ENCODE peak calls at places on chromosomes 7 and 10, in seven cellular contexts. S is RWPE1, R is brain microvascular endothelial cell, O is epithelial cell of esophagus, V is Calu3, E is heart left ventricle, Z is AG09319. N is an unnamed sample.

GRCh38 chr7:132964886-132965285 is 117.0 kb downstream of the CHCHD3 start:
- DNase-seq in S (no peak), R (no peak), O (no peak), V (no peak), E (no peak), Z (no peak), N (no peak)

GRCh38 chr7:29091722-29092121 is 54.6 kb downstream of the CPVL start:
- DNase-seq in S (no peak), R (no peak), O (no peak), V (no peak), E (no peak), Z (no peak), N (no peak)

GRCh38 chr10:111429288-111430028 is 352.6 kb downstream of the ADRA2A start:
- DNase-seq in S (no peak), R (no peak), O (no peak), V (no peak), E (no peak), Z (no peak), N (no peak)

GRCh38 chr10:5625992-5626777 is 40.2 kb downstream of the ASB13 start:
- DNase-seq in S (no peak), R (no peak), O (no peak), V (no peak), E (no peak), Z (no peak), N (no peak)

GRCh38 chr7:156942708-156943090 is 6.8 kb upstream of the NOM1 start:
- DNase-seq in S (no peak), R (no peak), O (peak; percentile 62), V (peak; percentile 56), E (no peak), Z (no peak), N (no peak)

GRCh38 chr7:37016073-37016878 is 292.0 kb upstream of the AOAH start:
- DNase-seq in S (no peak), R (no peak), O (no peak), V (no peak), E (no peak), Z (no peak), N (no peak)

GRCh38 chr10:104581884-104582603 is 59.0 kb upstream of the SORCS3 start:
- DNase-seq in S (peak; percentile 78), R (peak; percentile 4), O (peak; percentile 93), V (no peak), E (no peak), Z (no peak), N (peak; percentile 96)

GRCh38 chr7:151693140-151693539 is 173.4 kb upstream of the RHEB start:
- DNase-seq in S (no peak), R (no peak), O (no peak), V (no peak), E (no peak), Z (no peak), N (no peak)

GRCh38 chr7:135160858-135161653 is 9.5 kb downstream of the CYREN start:
- DNase-seq in S (no peak), R (no peak), O (no peak), V (no peak), E (no peak), Z (no peak), N (no peak)

GRCh38 chr7:21355406-21355874 is 72.4 kb upstream of the SP4 start:
- DNase-seq in S (no peak), R (no peak), O (no peak), V (peak; percentile 38), E (no peak), Z (no peak), N (no peak)

GRCh38 chr7:21353388-21353780 is 74.5 kb upstream of the SP4 start:
- DNase-seq in S (no peak), R (no peak), O (no peak), V (no peak), E (no peak), Z (no peak), N (no peak)

GRCh38 chr7:21357146-21358097 is 70.5 kb upstream of the SP4 start:
- DNase-seq in S (no peak), R (no peak), O (no peak), V (no peak), E (no peak), Z (no peak), N (no peak)

GRCh38 chr7:21354284-21354683 is 73.6 kb upstream of the SP4 start:
- DNase-seq in S (no peak), R (no peak), O (no peak), V (no peak), E (no peak), Z (no peak), N (no peak)

DNA sequence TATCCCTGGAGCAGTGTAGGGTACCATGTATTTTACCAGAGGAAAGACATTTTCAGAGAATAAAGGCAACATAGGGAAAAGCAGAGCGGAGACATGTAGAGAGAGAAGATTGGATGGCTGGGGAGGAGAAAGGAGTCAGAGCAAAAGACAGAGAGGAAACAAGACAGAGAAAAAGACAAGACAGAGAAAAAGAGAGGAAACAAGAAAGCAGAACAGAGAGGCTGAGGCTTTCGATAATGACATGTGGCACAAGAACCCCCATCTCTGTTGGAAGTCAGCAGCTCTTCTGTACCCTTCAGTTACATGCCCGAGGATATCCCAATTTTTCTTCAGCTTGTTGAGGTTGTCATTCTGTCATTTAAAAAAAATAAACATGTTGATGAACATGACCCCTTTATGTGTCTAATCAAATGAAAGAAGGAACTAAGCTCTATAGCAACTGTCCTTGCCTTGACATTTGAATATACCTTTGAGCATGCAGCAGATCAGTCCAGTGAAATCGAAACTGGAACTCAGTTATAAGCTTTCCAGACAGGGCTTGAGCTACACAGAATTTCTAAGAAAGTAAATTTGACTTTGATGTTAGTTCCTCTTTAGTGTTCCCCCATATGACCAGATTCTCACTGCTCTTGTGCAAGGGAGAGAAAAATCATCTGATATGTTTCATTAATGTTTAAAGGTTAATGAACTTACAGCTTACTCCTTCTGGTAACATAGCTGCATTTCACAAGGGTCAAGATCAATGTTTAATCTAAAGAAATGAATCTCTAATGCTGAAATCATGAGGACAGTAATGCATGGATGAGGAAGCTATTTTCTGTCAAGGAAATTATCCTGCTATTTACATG is 75.1 kb upstream of the SP4 start:
- DNase-seq in S (no peak), R (no peak), O (no peak), V (no peak), E (no peak), Z (no peak), N (no peak)
- TF ChIP-seq CTCF in S (no peak), R (no peak), O (no peak), V (no peak), E (no peak), Z (no peak), N (no peak)

GRCh38 chr10:95456486-95456885 is 104.7 kb downstream of the SORBS1 start:
- DNase-seq in S (peak; percentile 26), R (no peak), O (peak; percentile 57), V (no peak), E (no peak), Z (no peak), N (peak; percentile 54)
- TF ChIP-seq CTCF in S (no peak), R (no peak), O (no peak), V (no peak), E (no peak), Z (no peak), N (no peak)

DNA sequence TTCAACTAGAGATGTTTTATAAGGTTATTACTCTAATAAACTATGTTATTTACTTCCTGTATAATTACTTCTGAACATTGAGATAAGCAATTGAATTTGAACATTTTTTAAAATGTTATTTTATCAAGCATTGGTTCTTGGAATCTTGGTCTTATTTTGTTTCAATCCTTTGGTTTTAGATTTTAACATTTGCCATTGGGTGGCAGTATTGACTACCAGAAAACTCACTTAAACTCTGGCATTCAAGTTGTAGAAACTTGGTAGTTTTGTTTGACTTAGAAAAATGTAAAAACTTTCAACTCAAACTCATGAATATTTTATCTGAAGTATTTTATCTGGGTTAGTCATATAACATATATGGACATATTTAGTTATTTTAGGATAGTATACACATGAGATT is 48.1 kb downstream of the ATRNL1 start:
- DNase-seq in S (peak; percentile 20), R (no peak), O (peak; percentile 13), V (no peak), E (no peak), Z (no peak), N (peak; percentile 12)
- TF ChIP-seq CTCF in S (peak; percentile 44), R (peak; percentile 20), O (peak; percentile 28), V (no peak), E (no peak), Z (peak; percentile 36), N (peak; percentile 60)

GRCh38 chr7:129746857-129747529 is 135.5 kb downstream of the NRF1 start:
- DNase-seq in S (no peak), R (no peak), O (no peak), V (no peak), E (no peak), Z (no peak), N (no peak)
- TF ChIP-seq CTCF in S (no peak), R (no peak), O (no peak), V (no peak), E (no peak), Z (no peak), N (no peak)

GRCh38 chr10:52368725-52369124 is 54.6 kb downstream of the DKK1 start:
- DNase-seq in S (no peak), R (no peak), O (peak; percentile 10), V (no peak), E (no peak), Z (no peak), N (no peak)
- TF ChIP-seq CTCF in S (no peak), R (no peak), O (no peak), V (no peak), E (no peak), Z (no peak), N (no peak)

N was measured in foreskin keratinocyte.